ENCODE peak calls at places on chromosomes 1 and 21, in seven cellular contexts. A, Q, L, H, X, U and B are unnamed samples.
A peak's percentile ranks its signal among the peaks of the same experiment; 100 is the strongest.

GRCh38 chr1:79847715-79848114 is 841.2 kb upstream of the ADGRL4 start:
- DNase-seq in A (no peak), Q (no peak), L (no peak), H (no peak), X (no peak), U (no peak), B (peak; percentile 35)

GRCh38 chr1:44235794-44236193 is 22.5 kb downstream of the DMAP1 start:
- DNase-seq in A (no peak), Q (no peak), L (no peak), H (no peak), X (no peak), U (no peak), B (no peak)

GRCh38 chr1:241423541-241424479 is 66.8 kb upstream of the RGS7 start:
- DNase-seq in A (peak; percentile 24), Q (peak; percentile 27), L (no peak), H (no peak), X (peak; percentile 17), U (peak; percentile 20), B (peak; percentile 67)

GRCh38 chr1:73593804-73594203 is 604.2 kb downstream of the LRRIQ3 start:
- DNase-seq in A (no peak), Q (no peak), L (no peak), H (no peak), X (no peak), U (no peak), B (no peak)

GRCh38 chr1:60108223-60108622 is 34.7 kb upstream of the C1orf87 start:
- DNase-seq in A (peak; percentile 6), Q (no peak), L (no peak), H (no peak), X (no peak), U (no peak), B (no peak)

GRCh38 chr1:233394860-233395717 is 67.6 kb downstream of the MAP3K21 start:
- DNase-seq in A (peak; percentile 63), Q (peak; percentile 29), L (no peak), H (no peak), X (peak; percentile 4), U (no peak), B (no peak)

GRCh38 chr1:214236477-214236876 is 44.5 kb upstream of the SMYD2 start:
- DNase-seq in A (no peak), Q (no peak), L (no peak), H (no peak), X (no peak), U (no peak), B (no peak)

GRCh38 chr1:16171314-16172223 is 15.7 kb upstream of the EPHA2 start:
- DNase-seq in A (no peak), Q (no peak), L (no peak), H (no peak), X (no peak), U (no peak), B (no peak)

GRCh38 chr1:115089443-115090340 is at the start of gene TSPAN2:
- DNase-seq in A (peak; percentile 23), Q (peak; percentile 61), L (peak; percentile 18), H (peak; percentile 43), X (no peak), U (no peak), B (peak; percentile 69)

GRCh38 chr1:213277036-213277435 is 226.0 kb downstream of the RPS6KC1 start:
- DNase-seq in A (peak; percentile 53), Q (no peak), L (no peak), H (no peak), X (no peak), U (no peak), B (no peak)

GRCh38 chr1:112868191-112868590 is 87.8 kb downstream of the SLC16A1 start:
- DNase-seq in A (no peak), Q (no peak), L (no peak), H (no peak), X (no peak), U (no peak), B (no peak)

GRCh38 chr1:236086537-236086936 is 21.6 kb upstream of the NID1 start:
- DNase-seq in A (no peak), Q (no peak), L (no peak), H (no peak), X (no peak), U (no peak), B (no peak)

GRCh38 chr1:117661027-117661426 is 55.2 kb downstream of the TENT5C start:
- DNase-seq in A (no peak), Q (peak; percentile 72), L (no peak), H (peak; percentile 88), X (no peak), U (no peak), B (no peak)

GRCh38 chr1:3993606-3994375 is 93.7 kb upstream of the C1orf174 start:
- DNase-seq in A (no peak), Q (no peak), L (no peak), H (no peak), X (no peak), U (no peak), B (no peak)

GRCh38 chr1:151058682-151059341 is 610 bp downstream of the CDC42SE1 start:
- DNase-seq in A (no peak), Q (peak; percentile 26), L (no peak), H (no peak), X (peak; percentile 17), U (no peak), B (peak; percentile 40)

GRCh38 chr1:91092503-91092902 is 70.7 kb upstream of the ZNF644 start:
- DNase-seq in A (no peak), Q (no peak), L (no peak), H (no peak), X (no peak), U (no peak), B (no peak)

GRCh38 chr1:194068444-194069167 is 882.2 kb upstream of the B3GALT2 start:
- DNase-seq in A (no peak), Q (no peak), L (no peak), H (no peak), X (no peak), U (no peak), B (no peak)

GRCh38 chr21:37447288-37447936 is 80.8 kb downstream of the DYRK1A start:
- DNase-seq in A (no peak), Q (no peak), L (no peak), H (no peak), X (no peak), U (no peak), B (no peak)

GRCh38 chr1:66571789-66572188 is 37.8 kb downstream of the SGIP1 start:
- DNase-seq in A (peak; percentile 78), Q (no peak), L (no peak), H (no peak), X (no peak), U (no peak), B (no peak)

GRCh38 chr1:220189750-220190347 is 82.4 kb downstream of the RAB3GAP2 start:
- DNase-seq in A (peak; percentile 33), Q (no peak), L (no peak), H (no peak), X (no peak), U (no peak), B (no peak)

GRCh38 chr1:75430526-75430925 is 180.4 kb downstream of the SLC44A5 start:
- DNase-seq in A (no peak), Q (no peak), L (no peak), H (no peak), X (no peak), U (no peak), B (no peak)